ENCODE peak calls at places on chromosomes 2 and 18, in six cellular contexts. H, Q, O, S, W and R are unnamed samples.

GRCh38 chr2:239153806-239154591 is 246.8 kb downstream of the HDAC4 start:
- DNase-seq in W (no peak), H (peak; percentile 14), Q (no peak), O (no peak), S (no peak), R (no peak)

GRCh38 chr2:66984864-66985263 is 412.3 kb upstream of the ETAA1 start:
- DNase-seq in Q (no peak), H (no peak), W (no peak), O (no peak), S (no peak), R (peak; percentile 10)

GRCh38 chr18:63322908-63323634 is 3.5 kb upstream of the BCL2 start:
- DNase-seq in S (no peak), O (peak; percentile 72), H (peak; percentile 42), Q (peak; percentile 73), W (peak; percentile 85), R (peak; percentile 73)

GRCh38 chr2:239192975-239193374 is 207.8 kb downstream of the HDAC4 start:
- DNase-seq in Q (no peak), O (no peak), H (no peak), W (no peak), S (no peak), R (no peak)

GRCh38 chr2:150618215-150618905 is 130.9 kb upstream of the RND3 start:
- DNase-seq in W (peak; percentile 90), Q (no peak), O (no peak), S (no peak), H (no peak), R (peak; percentile 22)

GRCh38 chr18:12256946-12257345 is 2.8 kb downstream of the CIDEA start:
- DNase-seq in Q (no peak), H (no peak), S (no peak), W (no peak), O (peak; percentile 8), R (no peak)

GRCh38 chr2:206840999-206841398 is 75.6 kb downstream of the FASTKD2 start:
- DNase-seq in W (peak; percentile 3), S (no peak), O (peak; percentile 61), Q (no peak), H (no peak), R (no peak)

GRCh38 chr18:45275367-45276113 is 339.7 kb upstream of the SLC14A2 start:
- DNase-seq in O (peak; percentile 56), H (no peak), Q (no peak), W (peak; percentile 77), S (no peak), R (peak; percentile 45)

GRCh38 chr2:20563833-20564232 is 87.1 kb downstream of the HS1BP3 start:
- DNase-seq in S (no peak), H (no peak), O (no peak), Q (no peak), W (no peak), R (peak; percentile 83)

GRCh38 chr2:99622578-99622977 is 132.8 kb upstream of the REV1 start:
- DNase-seq in W (no peak), O (no peak), S (no peak), H (no peak), Q (no peak), R (no peak)

GRCh38 chr2:12778811-12779574 is 62.3 kb downstream of the TRIB2 start:
- DNase-seq in S (no peak), Q (no peak), H (no peak), W (no peak), O (peak; percentile 49), R (no peak)

GRCh38 chr2:144240656-144241339 is 279.1 kb downstream of the ZEB2 start:
- DNase-seq in Q (no peak), W (no peak), H (no peak), S (no peak), O (peak; percentile 34), R (no peak)

GRCh38 chr2:85243101-85244072 is 84.4 kb downstream of the TGOLN2 start:
- DNase-seq in S (no peak), H (peak; percentile 78), Q (no peak), W (peak; percentile 79), O (peak; percentile 80), R (no peak)

GRCh38 chr18:23519725-23520124 is 16.4 kb downstream of the RMC1 start:
- DNase-seq in W (peak; percentile 97), S (no peak), H (no peak), O (peak; percentile 28), Q (peak; percentile 48), R (peak; percentile 15)

GRCh38 chr2:10475811-10476660 is 27.9 kb upstream of the ODC1 start:
- DNase-seq in W (no peak), Q (no peak), O (no peak), S (no peak), H (no peak), R (no peak)

GRCh38 chr18:39033312-39033711 is 1467.7 kb upstream of the CELF4 start:
- DNase-seq in Q (no peak), S (no peak), O (no peak), H (no peak), W (no peak), R (no peak)

GRCh38 chr2:205965707-205966106 is 120.3 kb downstream of the INO80D start:
- DNase-seq in W (no peak), S (no peak), H (no peak), Q (no peak), O (no peak), R (no peak)

GRCh38 chr2:171483793-171484192 is 38.5 kb upstream of the CYBRD1 start:
- DNase-seq in S (no peak), W (no peak), Q (no peak), O (no peak), H (no peak), R (no peak)

GRCh38 chr2:226994775-226995174 is 158.9 kb downstream of the RHBDD1 start:
- DNase-seq in Q (no peak), H (no peak), W (no peak), O (no peak), S (no peak), R (no peak)

GRCh38 chr18:45642238-45642637 is 27.0 kb downstream of the SLC14A2 start:
- DNase-seq in S (no peak), O (no peak), W (no peak), Q (no peak), H (no peak), R (no peak)

GRCh38 chr2:117631141-117631540 is 183.3 kb upstream of the DDX18 start:
- DNase-seq in O (no peak), Q (no peak), S (no peak), W (no peak), H (no peak), R (no peak)

GRCh38 chr18:76875390-76876330 is 53.3 kb downstream of the ZNF236 start:
- DNase-seq in W (peak; percentile 74), H (peak; percentile 65), S (peak; percentile 56), O (peak; percentile 79), Q (peak; percentile 37), R (peak; percentile 43)

GRCh38 chr2:145221511-145221910 is 701.6 kb upstream of the ZEB2 start:
- DNase-seq in S (no peak), Q (no peak), O (no peak), H (no peak), W (no peak), R (no peak)

GRCh38 chr2:74831693-74832530 is 2.0 kb upstream of the HK2 start:
- DNase-seq in H (no peak), Q (peak; percentile 65), W (peak; percentile 79), O (peak; percentile 19), S (no peak), R (peak; percentile 62)

DNA sequence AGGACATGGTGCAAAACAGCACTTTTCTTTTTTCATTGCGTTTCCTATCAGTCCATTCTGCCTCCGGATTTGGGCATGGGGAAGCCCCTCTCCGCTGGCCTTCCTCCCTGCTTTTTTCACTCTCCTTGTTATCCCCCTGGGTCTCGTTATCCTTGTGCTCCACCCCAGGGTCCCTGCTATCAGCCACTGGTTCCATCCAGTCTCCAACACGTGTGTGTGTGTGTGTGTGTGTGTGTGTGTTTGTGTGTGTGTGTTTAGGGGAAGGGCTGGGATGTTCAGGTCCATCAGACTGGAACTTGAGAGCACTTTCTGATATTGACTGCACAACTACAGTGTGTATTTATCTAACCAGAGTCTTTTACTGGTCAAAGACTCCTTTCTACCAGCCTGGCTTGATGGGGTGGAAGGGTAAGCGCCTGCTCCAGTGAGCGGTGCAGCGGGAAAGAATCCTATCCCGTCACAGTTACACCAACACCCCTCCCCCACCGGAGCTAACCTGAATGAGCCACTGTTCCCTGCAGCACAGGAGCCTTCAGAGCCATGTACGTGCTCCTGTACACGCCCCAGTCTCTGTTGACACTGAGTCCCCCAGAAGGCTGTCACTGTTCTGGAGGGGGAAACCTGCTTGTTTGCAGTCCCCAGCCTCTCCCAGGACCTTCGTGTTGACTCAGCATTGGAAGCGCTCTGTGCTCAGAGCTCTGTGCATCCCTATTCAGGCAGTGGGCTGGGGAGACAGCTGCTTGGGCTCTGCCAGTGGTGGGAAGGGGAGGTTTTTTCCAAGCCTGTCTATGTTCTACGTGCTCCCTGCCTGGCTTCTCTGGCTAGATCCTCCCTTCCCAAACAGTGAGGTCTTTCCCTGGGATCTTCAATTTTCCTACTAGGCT is 4.6 kb downstream of the INHA start:
- DNase-seq in Q (peak; percentile 37), H (peak; percentile 70), S (no peak), O (peak; percentile 77), W (peak; percentile 54), R (peak; percentile 13)
- H2BK120ac ChIP-seq in Q (no peak overlapping the region), H (no peak overlapping the region), S (peak overlapping the region; percentile 10), O (no peak overlapping the region), W (peak overlapping the region; percentile 16), R (no peak overlapping the region)

DNA sequence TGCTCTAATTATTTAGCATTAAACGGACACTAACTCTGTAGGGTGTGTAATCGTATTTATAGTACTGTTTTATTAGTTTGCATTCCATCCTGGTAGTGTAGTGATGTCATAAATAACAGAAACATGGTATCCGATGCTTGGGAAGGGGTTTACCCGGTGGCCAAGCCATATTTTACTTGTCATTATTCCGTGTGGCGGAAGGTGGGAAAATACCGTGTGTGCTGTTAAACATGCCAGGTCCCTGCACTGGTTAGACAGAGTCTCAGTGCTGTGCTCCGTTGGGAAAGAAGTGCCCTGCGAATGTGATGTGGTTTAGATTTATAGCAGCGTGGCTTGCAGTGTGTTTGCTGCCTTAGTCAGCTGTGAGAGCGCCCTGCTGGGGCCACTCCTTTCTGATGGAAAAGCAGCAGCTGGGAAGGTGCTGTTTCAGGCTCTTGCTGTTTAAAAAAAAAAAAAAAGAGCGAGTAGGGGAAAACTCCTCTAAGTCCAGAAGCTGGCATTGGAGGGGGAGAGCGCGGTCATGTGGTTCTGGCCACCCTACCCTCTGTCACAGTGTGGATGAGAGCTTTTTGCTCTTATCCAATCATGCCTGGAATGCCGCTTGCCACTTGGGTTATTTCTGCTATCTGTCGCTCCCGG is 211.0 kb downstream of the NEDD4L start:
- DNase-seq in S (no peak), O (peak; percentile 63), Q (peak; percentile 80), W (no peak), H (peak; percentile 74), R (peak; percentile 51)
- H3K4me2 ChIP-seq in S (no peak overlapping the region), O (no peak overlapping the region), Q (peak overlapping the region; percentile 70), W (no peak overlapping the region), H (peak overlapping the region; percentile 33), R (peak overlapping the region; percentile 23)

GRCh38 chr2:44167311-44167907 is 1.3 kb upstream of the PPM1B start:
- DNase-seq in H (no peak), Q (no peak), S (no peak), O (peak; percentile 29), W (peak; percentile 51), R (no peak)
- H2BK120ac ChIP-seq in H (no peak overlapping the region), Q (no peak overlapping the region), S (no peak overlapping the region), O (no peak overlapping the region), W (no peak overlapping the region), R (peak overlapping the region; percentile 8)

DNA sequence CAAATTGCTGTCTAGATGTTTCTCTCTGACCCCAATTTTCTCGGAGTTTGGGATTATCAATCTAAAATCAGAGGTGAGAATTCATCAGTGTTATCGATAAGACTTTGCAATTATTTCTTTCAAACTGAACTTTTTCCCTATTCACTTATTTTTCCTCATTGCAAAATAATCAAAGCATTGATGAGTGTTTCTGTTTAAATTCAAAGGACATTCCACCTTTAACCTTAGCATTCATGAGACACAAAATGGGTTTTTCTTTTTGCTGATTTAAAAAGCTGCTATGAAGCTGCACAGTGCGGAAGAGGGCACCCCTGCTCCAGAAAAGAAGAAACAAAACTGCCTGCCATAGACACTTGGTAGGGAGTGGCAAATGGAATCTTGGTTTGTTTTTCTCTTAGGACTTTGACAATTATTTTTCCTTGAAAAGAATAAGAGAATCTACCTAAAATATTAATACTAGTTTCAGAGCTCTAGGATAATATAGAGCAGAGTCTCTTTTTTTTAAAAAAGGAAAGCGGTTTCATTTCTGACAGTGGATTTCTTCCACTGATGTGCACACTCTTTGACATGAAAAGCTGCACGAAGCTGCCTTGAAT is 203.4 kb downstream of the TGIF1 start:
- DNase-seq in H (no peak), O (no peak), S (no peak), Q (no peak), W (no peak), R (no peak)
- H3K4me2 ChIP-seq in H (no peak overlapping the region), O (no peak overlapping the region), S (no peak overlapping the region), Q (no peak overlapping the region), W (no peak overlapping the region), R (peak overlapping the region; percentile 36)